ENCODE peak calls at places on chromosome 18, in five cellular contexts. K is K562, B is HepG2, H is GM12878, G is H1. S is an unnamed sample.

GRCh38 chr18:44799422-44800421 is 119.0 kb downstream of the SETBP1 start:
- DNase-seq in B (no peak), H (peak; percentile 48), G (no peak), K (no peak), S (no peak)

GRCh38 chr18:30302181-30302580 is 740.4 kb downstream of the DSC3 start:
- DNase-seq in G (no peak), B (no peak), K (no peak), H (no peak), S (no peak)

GRCh38 chr18:57806891-57807280 is 3.8 kb upstream of the ATP8B1 start:
- DNase-seq in K (no peak), H (no peak), B (no peak), G (no peak), S (no peak)

GRCh38 chr18:55522011-55522410 is 66.0 kb downstream of the TCF4 start:
- DNase-seq in G (no peak), B (no peak), K (peak; percentile 41), H (no peak), S (peak; percentile 91)

GRCh38 chr18:74797577-74798151 is 200.0 kb downstream of the ZNF407 start:
- DNase-seq in G (no peak), B (no peak), H (no peak), K (no peak), S (no peak)

GRCh38 chr18:31129398-31130115 is 27.3 kb upstream of the DSC2 start:
- DNase-seq in K (no peak), H (no peak), B (no peak), G (no peak), S (no peak)

GRCh38 chr18:42298744-42299685 is 344.0 kb downstream of the PIK3C3 start:
- DNase-seq in H (no peak), K (peak; percentile 38), G (peak; percentile 64), B (peak; percentile 68), S (peak; percentile 89)

GRCh38 chr18:79939096-79939495 is 12.4 kb downstream of the SLC66A2 start:
- DNase-seq in K (no peak), G (no peak), B (no peak), H (no peak), S (no peak)

GRCh38 chr18:69064063-69064462 is 266.2 kb downstream of the CCDC102B start:
- DNase-seq in G (no peak), H (no peak), K (no peak), B (no peak), S (no peak)

GRCh38 chr18:79884963-79885728 is 66.3 kb downstream of the SLC66A2 start:
- DNase-seq in B (no peak), G (no peak), H (no peak), K (no peak), S (no peak)

GRCh38 chr18:36302676-36303075 is 5.2 kb downstream of the FHOD3 start:
- DNase-seq in G (no peak), B (no peak), K (no peak), H (no peak), S (no peak)

GRCh38 chr18:21735452-21736015 is 5.1 kb upstream of the MIB1 start:
- DNase-seq in H (no peak), K (peak; percentile 73), B (peak; percentile 79), G (no peak), S (peak; percentile 90)

GRCh38 chr18:64876833-64877232 is 727.9 kb upstream of the LINC00305 start:
- DNase-seq in G (no peak), B (no peak), H (no peak), K (no peak), S (no peak)

GRCh38 chr18:49047540-49047939 is 96.8 kb upstream of the SMAD7 start:
- DNase-seq in K (no peak), G (no peak), B (no peak), H (no peak), S (peak; percentile 57)

GRCh38 chr18:75544496-75544895 is 117.0 kb upstream of the SMIM21 start:
- DNase-seq in B (no peak), G (no peak), H (no peak), K (no peak), S (no peak)

GRCh38 chr18:70659026-70659726 is 370.3 kb downstream of the SOCS6 start:
- DNase-seq in H (no peak), G (no peak), K (no peak), B (no peak), S (no peak)

GRCh38 chr18:43279015-43279758 is 1.9 kb upstream of the SYT4 start:
- DNase-seq in K (no peak), H (no peak), B (peak; percentile 31), G (no peak), S (peak; percentile 89)

GRCh38 chr18:12307251-12307736 is 747 bp upstream of the TUBB6 start:
- DNase-seq in K (no peak), B (no peak), G (no peak), H (no peak), S (peak; percentile 64)

GRCh38 chr18:22214731-22215528 is 45.5 kb downstream of the GATA6 start:
- DNase-seq in B (no peak), H (no peak), K (no peak), G (no peak), S (no peak)

GRCh38 chr18:71322201-71322600 is 1033.4 kb downstream of the SOCS6 start:
- DNase-seq in H (no peak), B (no peak), G (no peak), K (no peak), S (no peak)

GRCh38 chr18:56043691-56044090 is 455.7 kb upstream of the TCF4 start:
- DNase-seq in K (no peak), B (no peak), G (peak; percentile 7), H (no peak), S (peak; percentile 67)

GRCh38 chr18:27862056-27862682 is 314.8 kb downstream of the CDH2 start:
- DNase-seq in K (no peak), H (no peak), G (no peak), B (no peak), S (no peak)

GRCh38 chr18:25042641-25043051 is 309.3 kb downstream of the ZNF521 start:
- DNase-seq in K (no peak), H (no peak), G (no peak), B (no peak), S (no peak)

GRCh38 chr18:31046916-31047315 is 4.4 kb upstream of the DSC3 start:
- DNase-seq in K (no peak), G (no peak), H (no peak), B (no peak), S (no peak)

GRCh38 chr18:23133860-23134779 is 1.2 kb upstream of the CABLES1 start:
- DNase-seq in K (peak; percentile 58), H (peak; percentile 59), B (peak; percentile 91), G (peak; percentile 63), S (peak; percentile 90)

GRCh38 chr18:50457639-50458038 is 82.8 kb downstream of the SKA1 start:
- DNase-seq in K (no peak), H (no peak), B (no peak), G (no peak), S (no peak)

GRCh38 chr18:3623769-3624545 is 174.0 kb downstream of the TGIF1 start:
- DNase-seq in G (no peak), B (peak; percentile 98), H (no peak), K (peak; percentile 84), S (peak; percentile 83)

GRCh38 chr18:51120809-51121596 is 76.5 kb downstream of the MEX3C start:
- DNase-seq in G (no peak), B (no peak), K (no peak), H (no peak), S (peak; percentile 43)

GRCh38 chr18:75473316-75473715 is 45.8 kb upstream of the SMIM21 start:
- DNase-seq in H (no peak), G (no peak), B (no peak), K (no peak), S (no peak)

GRCh38 chr18:46623541-46623940 is 33.5 kb downstream of the LOXHD1 start:
- DNase-seq in H (no peak), B (no peak), K (no peak), G (no peak), S (no peak)

GRCh38 chr18:24672165-24672950 is 211.9 kb downstream of the HRH4 start:
- DNase-seq in G (no peak), B (no peak), K (no peak), H (no peak), S (peak; percentile 14)

GRCh38 chr18:8946046-8946838 is 156.3 kb upstream of the NDUFV2 start:
- DNase-seq in B (no peak), G (no peak), H (no peak), K (no peak), S (no peak)

GRCh38 chr18:69935319-69936190 is 12.1 kb downstream of the CD226 start:
- DNase-seq in G (no peak), K (no peak), H (peak; percentile 89), B (peak; percentile 89), S (no peak)

GRCh38 chr18:77144451-77145118 is 12.0 kb upstream of the MBP start:
- DNase-seq in K (no peak), H (no peak), B (no peak), G (no peak), S (no peak)

GRCh38 chr18:51091270-51091669 is 61.3 kb downstream of the SMAD4 start:
- DNase-seq in B (no peak), G (no peak), K (no peak), H (no peak), S (no peak)

DNA sequence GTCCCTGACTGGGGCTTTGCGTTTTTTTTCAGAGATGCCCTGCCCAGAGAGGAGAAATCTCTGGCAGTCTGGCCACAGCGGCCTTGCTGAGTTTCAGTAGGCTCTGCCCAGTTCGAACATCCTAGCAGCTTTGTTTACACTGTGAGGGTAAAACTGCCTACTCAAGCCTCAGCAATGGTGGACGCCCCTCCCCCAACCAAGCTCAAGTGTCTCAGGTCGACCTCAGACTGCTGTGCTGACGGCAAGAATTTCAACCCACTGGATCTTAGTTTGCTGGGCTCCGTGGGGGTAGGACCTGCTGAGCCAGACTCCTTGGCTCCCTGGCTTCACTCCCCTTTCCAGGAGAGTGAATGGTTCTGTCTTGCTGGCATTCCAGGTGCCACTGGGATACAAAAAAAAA is 31.7 kb downstream of the L3MBTL4 start:
- DNase-seq in K (no peak), H (no peak), G (no peak), B (no peak), S (peak; percentile 54)
- TF ChIP-seq CREB1 in K (no peak), H (no peak), G (no peak), B (no peak), S (no peak)

DNA sequence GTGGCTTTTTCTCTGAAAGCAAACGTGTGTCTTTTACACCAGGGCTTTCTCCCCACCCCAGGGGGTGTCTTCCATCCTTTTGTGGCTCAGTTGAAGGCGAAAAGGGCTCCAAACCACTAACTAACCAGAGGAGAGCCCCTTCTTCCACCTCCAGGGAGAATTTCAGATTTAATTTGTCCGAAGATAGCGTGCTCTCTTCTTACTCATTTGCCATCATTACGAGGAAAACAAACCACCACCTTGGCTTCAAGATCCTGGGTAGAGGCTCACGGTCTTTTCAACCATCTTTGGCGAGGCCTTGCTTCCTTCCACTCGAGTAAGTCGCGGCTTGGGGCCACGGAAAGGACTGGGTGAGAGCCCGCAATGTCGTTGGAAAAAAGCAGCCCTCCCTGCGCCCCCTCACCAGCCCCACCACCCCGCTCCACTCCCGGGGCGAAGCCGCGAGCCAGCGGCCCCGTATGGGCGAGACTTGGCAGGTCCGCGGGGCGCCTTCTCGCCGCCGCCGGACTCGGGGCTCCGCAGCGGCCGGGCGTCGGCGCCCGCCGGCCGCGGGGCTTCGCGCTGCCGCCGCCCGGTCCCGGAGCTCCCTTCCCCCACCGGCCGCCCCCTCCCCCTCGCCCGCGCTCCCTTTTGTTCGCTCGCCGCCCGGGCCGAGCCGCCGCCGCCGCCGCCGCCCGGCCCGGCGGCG is 1.7 kb upstream of the ZNF532 start:
- DNase-seq in B (no peak), H (no peak), G (no peak), K (no peak), S (peak; percentile 57)
- H3K27me3 ChIP-seq in B (no peaks in the 10 kb centered on the region), H (no peaks in the 10 kb centered on the region), G (no peaks in the 10 kb centered on the region), K (peaks cover 5% of the 10 kb centered on the region), S (no peaks in the 10 kb centered on the region)

GRCh38 chr18:63142502-63143045 is 177.0 kb downstream of the BCL2 start:
- DNase-seq in B (no peak), H (no peak), K (no peak), G (no peak), S (no peak)
- H3K4me3 ChIP-seq in B (no peak overlapping the region), H (peak overlapping the region; percentile 53), K (no peak overlapping the region), G (no peak overlapping the region), S (no peak overlapping the region)

GRCh38 chr18:32468147-32468845 is 2.4 kb downstream of the GAREM1 start:
- DNase-seq in G (no peak), H (no peak), K (no peak), B (no peak), S (no peak)
- TF ChIP-seq CREB1 in G (no peak), H (no peak), K (no peak), B (no peak), S (no peak)

S was measured in GM23338.